ENCODE peak calls at places on chromosome 12, in five cellular contexts. One of them, this sample, is unnamed.

GRCh38 chr12:90622431-90622830 is 332.5 kb downstream of the CCER1 start:
- DNase-seq in HCT116: no peak
- DNase-seq in K562: no peak
- DNase-seq in H1: no peak
- DNase-seq in SK-N-SH: no peak
- DNase-seq in this sample: no peak

GRCh38 chr12:57223191-57224165 is 6.0 kb upstream of the SHMT2 start:
- DNase-seq in HCT116: no peak
- DNase-seq in K562: no peak
- DNase-seq in H1: no peak
- DNase-seq in SK-N-SH: no peak
- DNase-seq in this sample: no peak

GRCh38 chr12:113689047-113689610 is 217.5 kb upstream of the LHX5 start:
- DNase-seq in HCT116: no peak
- DNase-seq in K562: no peak
- DNase-seq in H1: no peak
- DNase-seq in SK-N-SH: no peak
- DNase-seq in this sample: no peak

GRCh38 chr12:30582943-30583342 is 112.7 kb downstream of the IPO8 start:
- DNase-seq in HCT116: no peak
- DNase-seq in K562: no peak
- DNase-seq in H1: no peak
- DNase-seq in SK-N-SH: no peak
- DNase-seq in this sample: no peak

GRCh38 chr12:115404761-115405470 is 720.9 kb upstream of the TBX3 start:
- DNase-seq in HCT116: no peak
- DNase-seq in K562: no peak
- DNase-seq in H1: no peak
- DNase-seq in SK-N-SH: no peak
- DNase-seq in this sample: no peak

GRCh38 chr12:57454566-57455373 is at the start of gene INHBE:
- DNase-seq in HCT116: no peak
- DNase-seq in K562: peak
- DNase-seq in H1: peak
- DNase-seq in SK-N-SH: no peak
- DNase-seq in this sample: peak

GRCh38 chr12:40226652-40227051 is 1.9 kb downstream of the LRRK2 start:
- DNase-seq in HCT116: no peak
- DNase-seq in K562: peak
- DNase-seq in H1: no peak
- DNase-seq in SK-N-SH: no peak
- DNase-seq in this sample: no peak

GRCh38 chr12:119589087-119589486 is 4.5 kb upstream of the TMEM233 start:
- DNase-seq in HCT116: no peak
- DNase-seq in K562: no peak
- DNase-seq in H1: no peak
- DNase-seq in SK-N-SH: no peak
- DNase-seq in this sample: no peak

GRCh38 chr12:3046441-3047200 is 30.6 kb upstream of the TSPAN9 start:
- DNase-seq in HCT116: no peak
- DNase-seq in K562: no peak
- DNase-seq in H1: peak
- DNase-seq in SK-N-SH: no peak
- DNase-seq in this sample: no peak

GRCh38 chr12:46682148-46682547 is 143.6 kb downstream of the SLC38A4 start:
- DNase-seq in HCT116: no peak
- DNase-seq in K562: no peak
- DNase-seq in H1: no peak
- DNase-seq in SK-N-SH: no peak
- DNase-seq in this sample: peak

GRCh38 chr12:89347325-89347829 is 4.9 kb downstream of the DUSP6 start:
- DNase-seq in HCT116: no peak
- DNase-seq in K562: no peak
- DNase-seq in H1: no peak
- DNase-seq in SK-N-SH: no peak
- DNase-seq in this sample: no peak

GRCh38 chr12:89345376-89345775 is 6.9 kb downstream of the DUSP6 start:
- DNase-seq in HCT116: no peak
- DNase-seq in K562: no peak
- DNase-seq in H1: no peak
- DNase-seq in SK-N-SH: no peak
- DNase-seq in this sample: no peak

GRCh38 chr12:89344862-89345202 is 7.5 kb downstream of the DUSP6 start:
- DNase-seq in HCT116: no peak
- DNase-seq in K562: no peak
- DNase-seq in H1: no peak
- DNase-seq in SK-N-SH: no peak
- DNase-seq in this sample: no peak

GRCh38 chr12:89346741-89347324 is 5.5 kb downstream of the DUSP6 start:
- DNase-seq in HCT116: peak
- DNase-seq in K562: no peak
- DNase-seq in H1: no peak
- DNase-seq in SK-N-SH: no peak
- DNase-seq in this sample: no peak

GRCh38 chr12:89345830-89346740 is 6.2 kb downstream of the DUSP6 start:
- DNase-seq in HCT116: peak
- DNase-seq in K562: peak
- DNase-seq in H1: peak
- DNase-seq in SK-N-SH: peak
- DNase-seq in this sample: peak
- TF ChIP-seq JUND in HCT116: no peak
- TF ChIP-seq JUND in K562: no peak
- TF ChIP-seq JUND in H1: no peak
- TF ChIP-seq JUND in SK-N-SH: peak
- TF ChIP-seq JUND in this sample: no peak

DNA sequence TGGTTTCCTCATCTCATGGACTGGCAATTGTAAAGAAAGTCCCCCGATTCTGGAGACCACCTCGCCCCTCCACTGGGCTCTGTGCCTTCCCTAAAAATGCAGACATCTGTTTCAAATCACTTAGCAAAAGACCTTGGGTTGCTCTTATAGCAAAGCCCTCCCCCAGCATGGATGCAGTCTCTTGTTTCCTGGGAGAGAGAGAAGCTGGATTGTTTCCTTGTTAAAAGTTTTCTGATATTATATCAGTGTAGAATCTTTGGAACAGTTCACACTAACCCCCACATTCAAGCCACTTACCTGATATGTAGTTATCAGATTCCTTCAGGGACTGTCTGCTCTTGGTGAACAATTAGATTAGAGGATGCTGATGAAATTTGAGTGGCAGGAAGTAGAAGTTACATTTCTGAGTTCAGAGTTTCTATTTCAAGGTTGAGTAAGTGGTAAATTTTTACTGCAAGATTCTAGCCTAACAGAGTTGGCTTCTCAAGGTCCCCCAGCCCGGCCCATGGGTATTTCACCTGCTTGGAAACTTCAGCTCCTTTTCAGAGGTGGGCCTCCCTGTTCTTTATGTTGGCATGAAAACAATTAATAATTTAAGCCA is 56.4 kb downstream of the PLXNC1 start:
- DNase-seq in HCT116: no peak
- DNase-seq in K562: no peak
- DNase-seq in H1: no peak
- DNase-seq in SK-N-SH: no peak
- DNase-seq in this sample: no peak
- TF ChIP-seq JUND in HCT116: no peak
- TF ChIP-seq JUND in K562: no peak
- TF ChIP-seq JUND in H1: no peak
- TF ChIP-seq JUND in SK-N-SH: no peak
- TF ChIP-seq JUND in this sample: no peak

GRCh38 chr12:50581226-50582184 is 76.7 kb downstream of the DIP2B start:
- DNase-seq in HCT116: no peak
- DNase-seq in K562: no peak
- DNase-seq in H1: no peak
- DNase-seq in SK-N-SH: no peak
- DNase-seq in this sample: peak
- TF ChIP-seq JUND in HCT116: no peak
- TF ChIP-seq JUND in K562: no peak
- TF ChIP-seq JUND in H1: no peak
- TF ChIP-seq JUND in SK-N-SH: peak
- TF ChIP-seq JUND in this sample: no peak

GRCh38 chr12:8452976-8453616 is 2.7 kb upstream of the CLEC6A start:
- DNase-seq in HCT116: no peak
- DNase-seq in K562: no peak
- DNase-seq in H1: no peak
- DNase-seq in SK-N-SH: no peak
- DNase-seq in this sample: no peak
- TF ChIP-seq JUND in HCT116: no peak
- TF ChIP-seq JUND in K562: no peak
- TF ChIP-seq JUND in H1: no peak
- TF ChIP-seq JUND in SK-N-SH: no peak
- TF ChIP-seq JUND in this sample: no peak

GRCh38 chr12:124034297-124034696 is 61.3 kb downstream of the ZNF664 start:
- DNase-seq in HCT116: no peak
- DNase-seq in K562: no peak
- DNase-seq in H1: peak
- DNase-seq in SK-N-SH: no peak
- DNase-seq in this sample: no peak

GRCh38 chr12:124031058-124031457 is 58.0 kb downstream of the ZNF664 start:
- DNase-seq in HCT116: no peak
- DNase-seq in K562: no peak
- DNase-seq in H1: no peak
- DNase-seq in SK-N-SH: no peak
- DNase-seq in this sample: no peak

GRCh38 chr12:124030510-124030909 is 57.5 kb downstream of the ZNF664 start:
- DNase-seq in HCT116: no peak
- DNase-seq in K562: peak
- DNase-seq in H1: no peak
- DNase-seq in SK-N-SH: peak
- DNase-seq in this sample: no peak

GRCh38 chr12:124033859-124034258 is 60.8 kb downstream of the ZNF664 start:
- DNase-seq in HCT116: no peak
- DNase-seq in K562: no peak
- DNase-seq in H1: peak
- DNase-seq in SK-N-SH: no peak
- DNase-seq in this sample: no peak

DNA sequence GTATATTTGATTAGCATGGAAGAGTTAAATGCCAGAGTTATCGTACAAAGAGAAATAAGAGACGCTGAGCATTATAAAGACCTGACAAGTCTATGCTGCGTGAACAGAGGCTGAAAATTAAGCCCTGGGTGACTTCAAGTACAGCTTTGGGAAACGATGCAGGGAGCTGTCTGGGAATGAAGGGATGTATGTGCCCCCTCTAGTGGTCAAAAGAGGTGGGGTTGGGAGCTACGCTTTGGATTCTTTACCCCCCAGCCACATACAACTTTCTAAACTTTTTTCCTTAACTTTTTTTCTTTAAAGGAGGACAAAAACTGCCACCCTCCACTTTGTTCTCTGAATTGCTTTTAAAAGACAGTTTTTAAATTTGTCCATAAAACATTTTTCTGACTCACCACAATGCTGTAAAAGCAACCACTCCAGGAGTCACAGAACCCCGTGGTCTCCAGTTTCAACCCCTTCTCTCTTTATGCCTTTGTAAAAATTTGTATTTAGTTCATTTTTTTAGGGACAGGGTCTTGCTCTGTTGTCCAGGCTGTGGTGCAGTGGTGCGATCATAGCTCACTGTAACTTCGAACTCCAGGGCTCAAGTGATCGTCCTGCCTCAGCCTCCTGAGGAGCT is 59.4 kb downstream of the ZNF664 start:
- DNase-seq in HCT116: peak
- DNase-seq in K562: peak
- DNase-seq in H1: peak
- DNase-seq in SK-N-SH: peak
- DNase-seq in this sample: peak
- TF ChIP-seq JUND in HCT116: no peak
- TF ChIP-seq JUND in K562: no peak
- TF ChIP-seq JUND in H1: no peak
- TF ChIP-seq JUND in SK-N-SH: no peak
- TF ChIP-seq JUND in this sample: no peak

GRCh38 chr12:128077211-128077916 is 189.6 kb upstream of the TMEM132C start:
- DNase-seq in HCT116: no peak
- DNase-seq in K562: no peak
- DNase-seq in H1: no peak
- DNase-seq in SK-N-SH: no peak
- DNase-seq in this sample: no peak

GRCh38 chr12:128076188-128076587 is 190.8 kb upstream of the TMEM132C start:
- DNase-seq in HCT116: no peak
- DNase-seq in K562: no peak
- DNase-seq in H1: no peak
- DNase-seq in SK-N-SH: no peak
- DNase-seq in this sample: no peak

GRCh38 chr12:128077917-128078298 is 189.1 kb upstream of the TMEM132C start:
- DNase-seq in HCT116: no peak
- DNase-seq in K562: no peak
- DNase-seq in H1: no peak
- DNase-seq in SK-N-SH: no peak
- DNase-seq in this sample: no peak

GRCh38 chr12:128078311-128078851 is 188.6 kb upstream of the TMEM132C start:
- DNase-seq in HCT116: no peak
- DNase-seq in K562: no peak
- DNase-seq in H1: no peak
- DNase-seq in SK-N-SH: no peak
- DNase-seq in this sample: no peak

DNA sequence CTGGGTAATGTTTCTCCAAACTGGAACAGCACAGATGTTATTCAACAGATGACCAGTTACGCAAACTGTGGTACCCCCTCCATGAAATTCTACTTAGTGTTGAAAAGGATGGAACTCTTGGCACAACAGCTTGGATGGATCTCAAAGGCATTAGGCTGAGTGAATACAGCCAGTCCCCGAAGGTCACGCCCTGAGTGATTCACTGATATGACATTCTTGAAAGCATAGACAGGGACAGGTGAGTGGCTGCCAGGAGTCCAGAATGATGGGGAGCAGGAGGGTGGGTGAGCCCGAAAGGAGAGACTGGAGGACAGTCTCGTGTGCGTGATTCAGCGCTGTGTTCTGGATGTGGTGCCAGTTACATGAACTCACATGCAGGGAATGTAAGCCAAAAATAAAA is 187.5 kb upstream of the TMEM132C start:
- DNase-seq in HCT116: no peak
- DNase-seq in K562: no peak
- DNase-seq in H1: no peak
- DNase-seq in SK-N-SH: no peak
- DNase-seq in this sample: no peak
- TF ChIP-seq JUND in HCT116: no peak
- TF ChIP-seq JUND in K562: no peak
- TF ChIP-seq JUND in H1: no peak
- TF ChIP-seq JUND in SK-N-SH: no peak
- TF ChIP-seq JUND in this sample: no peak

GRCh38 chr12:124381454-124382207 is 86.7 kb downstream of the RFLNA start:
- DNase-seq in HCT116: no peak
- DNase-seq in K562: no peak
- DNase-seq in H1: no peak
- DNase-seq in SK-N-SH: no peak
- DNase-seq in this sample: peak
- TF ChIP-seq JUND in HCT116: no peak
- TF ChIP-seq JUND in K562: no peak
- TF ChIP-seq JUND in H1: no peak
- TF ChIP-seq JUND in SK-N-SH: no peak
- TF ChIP-seq JUND in this sample: no peak

GRCh38 chr12:124861898-124862676 is 1.6 kb downstream of the SCARB1 start:
- DNase-seq in HCT116: no peak
- DNase-seq in K562: no peak
- DNase-seq in H1: no peak
- DNase-seq in SK-N-SH: no peak
- DNase-seq in this sample: no peak
- TF ChIP-seq JUND in HCT116: no peak
- TF ChIP-seq JUND in K562: no peak
- TF ChIP-seq JUND in H1: no peak
- TF ChIP-seq JUND in SK-N-SH: no peak
- TF ChIP-seq JUND in this sample: no peak

GRCh38 chr12:95994476-95994875 is 1.7 kb downstream of the HAL start:
- DNase-seq in HCT116: no peak
- DNase-seq in K562: no peak
- DNase-seq in H1: no peak
- DNase-seq in SK-N-SH: no peak
- DNase-seq in this sample: no peak
- TF ChIP-seq JUND in HCT116: no peak
- TF ChIP-seq JUND in K562: no peak
- TF ChIP-seq JUND in H1: no peak
- TF ChIP-seq JUND in SK-N-SH: no peak
- TF ChIP-seq JUND in this sample: no peak

This sample was measured in T47D.